ENCODE peak calls at places on chromosomes 5 and 9, in five cellular contexts. One of them, this sample, is unnamed.

GRCh38 chr9:94980947-94981632 is 254.6 kb downstream of the AOPEP start:
- DNase-seq in transverse colon: no peak
- DNase-seq in CD8-positive, alpha-beta T cell: no peak
- DNase-seq in colonic mucosa: no peak
- DNase-seq in cardiac muscle cell: no peak
- DNase-seq in this sample: no peak

GRCh38 chr5:126937796-126938195 is 92.6 kb downstream of the MARCHF3 start:
- DNase-seq in transverse colon: no peak
- DNase-seq in CD8-positive, alpha-beta T cell: no peak
- DNase-seq in colonic mucosa: no peak
- DNase-seq in cardiac muscle cell: no peak
- DNase-seq in this sample: no peak

GRCh38 chr5:157484768-157485167 is 24.8 kb downstream of the NIPAL4 start:
- DNase-seq in transverse colon: no peak
- DNase-seq in CD8-positive, alpha-beta T cell: no peak
- DNase-seq in colonic mucosa: no peak
- DNase-seq in cardiac muscle cell: no peak
- DNase-seq in this sample: no peak

GRCh38 chr9:121529237-121529987 is 29.8 kb upstream of the GGTA1 start:
- DNase-seq in transverse colon: peak; percentile 74
- DNase-seq in CD8-positive, alpha-beta T cell: no peak
- DNase-seq in colonic mucosa: peak; percentile 71
- DNase-seq in cardiac muscle cell: no peak
- DNase-seq in this sample: peak; percentile 88

GRCh38 chr5:102975457-102976182 is 144.3 kb downstream of the GIN1 start:
- DNase-seq in transverse colon: no peak
- DNase-seq in CD8-positive, alpha-beta T cell: no peak
- DNase-seq in colonic mucosa: no peak
- DNase-seq in cardiac muscle cell: no peak
- DNase-seq in this sample: no peak

GRCh38 chr5:125582358-125582757 is 835.9 kb upstream of the ZNF608 start:
- DNase-seq in transverse colon: no peak
- DNase-seq in CD8-positive, alpha-beta T cell: no peak
- DNase-seq in colonic mucosa: no peak
- DNase-seq in cardiac muscle cell: no peak
- DNase-seq in this sample: no peak

GRCh38 chr5:51278458-51279049 is 104.7 kb upstream of the ISL1 start:
- DNase-seq in transverse colon: no peak
- DNase-seq in CD8-positive, alpha-beta T cell: no peak
- DNase-seq in colonic mucosa: no peak
- DNase-seq in cardiac muscle cell: peak; percentile 10
- DNase-seq in this sample: no peak

GRCh38 chr5:124856726-124857125 is 110.3 kb upstream of the ZNF608 start:
- DNase-seq in transverse colon: no peak
- DNase-seq in CD8-positive, alpha-beta T cell: no peak
- DNase-seq in colonic mucosa: no peak
- DNase-seq in cardiac muscle cell: no peak
- DNase-seq in this sample: no peak

GRCh38 chr5:67724412-67725135 is 491.0 kb upstream of the PIK3R1 start:
- DNase-seq in transverse colon: no peak
- DNase-seq in CD8-positive, alpha-beta T cell: no peak
- DNase-seq in colonic mucosa: no peak
- DNase-seq in cardiac muscle cell: no peak
- DNase-seq in this sample: no peak

GRCh38 chr9:134640491-134641172 is 971 bp upstream of the COL5A1 start:
- DNase-seq in transverse colon: no peak
- DNase-seq in CD8-positive, alpha-beta T cell: no peak
- DNase-seq in colonic mucosa: no peak
- DNase-seq in cardiac muscle cell: no peak
- DNase-seq in this sample: no peak

GRCh38 chr5:43007911-43008368 is 32.2 kb downstream of the ANXA2R start:
- DNase-seq in transverse colon: peak; percentile 80
- DNase-seq in CD8-positive, alpha-beta T cell: peak; percentile 62
- DNase-seq in colonic mucosa: peak; percentile 74
- DNase-seq in cardiac muscle cell: peak; percentile 75
- DNase-seq in this sample: peak; percentile 47

GRCh38 chr5:163506726-163507125 is 1.3 kb downstream of the MAT2B start:
- DNase-seq in transverse colon: no peak
- DNase-seq in CD8-positive, alpha-beta T cell: no peak
- DNase-seq in colonic mucosa: no peak
- DNase-seq in cardiac muscle cell: no peak
- DNase-seq in this sample: no peak

GRCh38 chr5:168093200-168093930 is 198.1 kb upstream of the WWC1 start:
- DNase-seq in transverse colon: no peak
- DNase-seq in CD8-positive, alpha-beta T cell: no peak
- DNase-seq in colonic mucosa: no peak
- DNase-seq in cardiac muscle cell: no peak
- DNase-seq in this sample: no peak

GRCh38 chr5:157827429-157827828 is 31.5 kb downstream of the CLINT1 start:
- DNase-seq in transverse colon: no peak
- DNase-seq in CD8-positive, alpha-beta T cell: no peak
- DNase-seq in colonic mucosa: no peak
- DNase-seq in cardiac muscle cell: no peak
- DNase-seq in this sample: no peak

GRCh38 chr5:146027746-146028145 is 77.6 kb downstream of the PLAC8L1 start:
- DNase-seq in transverse colon: peak; percentile 84
- DNase-seq in CD8-positive, alpha-beta T cell: no peak
- DNase-seq in colonic mucosa: peak; percentile 88
- DNase-seq in cardiac muscle cell: no peak
- DNase-seq in this sample: no peak

GRCh38 chr9:100637787-100638186 is 59.9 kb downstream of the CAVIN4 start:
- DNase-seq in transverse colon: no peak
- DNase-seq in CD8-positive, alpha-beta T cell: no peak
- DNase-seq in colonic mucosa: no peak
- DNase-seq in cardiac muscle cell: no peak
- DNase-seq in this sample: no peak

GRCh38 chr5:112594060-112594850 is 143.4 kb upstream of the APC start:
- DNase-seq in transverse colon: no peak
- DNase-seq in CD8-positive, alpha-beta T cell: no peak
- DNase-seq in colonic mucosa: no peak
- DNase-seq in cardiac muscle cell: no peak
- DNase-seq in this sample: no peak

GRCh38 chr5:96913233-96913632 is 22.6 kb upstream of the LNPEP start:
- DNase-seq in transverse colon: no peak
- DNase-seq in CD8-positive, alpha-beta T cell: no peak
- DNase-seq in colonic mucosa: no peak
- DNase-seq in cardiac muscle cell: no peak
- DNase-seq in this sample: no peak

GRCh38 chr9:21027295-21027694 is 4.1 kb downstream of the HACD4 start:
- DNase-seq in transverse colon: no peak
- DNase-seq in CD8-positive, alpha-beta T cell: no peak
- DNase-seq in colonic mucosa: no peak
- DNase-seq in cardiac muscle cell: no peak
- DNase-seq in this sample: no peak

GRCh38 chr5:20555034-20555433 is 567.0 kb upstream of the CDH18 start:
- DNase-seq in transverse colon: no peak
- DNase-seq in CD8-positive, alpha-beta T cell: no peak
- DNase-seq in colonic mucosa: no peak
- DNase-seq in cardiac muscle cell: no peak
- DNase-seq in this sample: peak; percentile 20

GRCh38 chr5:72301557-72301956 is 18.5 kb downstream of the MRPS27 start:
- DNase-seq in transverse colon: no peak
- DNase-seq in CD8-positive, alpha-beta T cell: no peak
- DNase-seq in colonic mucosa: no peak
- DNase-seq in cardiac muscle cell: no peak
- DNase-seq in this sample: no peak

GRCh38 chr5:72298711-72299110 is 21.3 kb downstream of the MRPS27 start:
- DNase-seq in transverse colon: no peak
- DNase-seq in CD8-positive, alpha-beta T cell: no peak
- DNase-seq in colonic mucosa: no peak
- DNase-seq in cardiac muscle cell: no peak
- DNase-seq in this sample: no peak

GRCh38 chr5:72296251-72296650 is 23.8 kb downstream of the MRPS27 start:
- DNase-seq in transverse colon: no peak
- DNase-seq in CD8-positive, alpha-beta T cell: no peak
- DNase-seq in colonic mucosa: no peak
- DNase-seq in cardiac muscle cell: no peak
- DNase-seq in this sample: no peak

GRCh38 chr5:72302171-72302570 is 17.9 kb downstream of the MRPS27 start:
- DNase-seq in transverse colon: no peak
- DNase-seq in CD8-positive, alpha-beta T cell: no peak
- DNase-seq in colonic mucosa: no peak
- DNase-seq in cardiac muscle cell: no peak
- DNase-seq in this sample: no peak

DNA sequence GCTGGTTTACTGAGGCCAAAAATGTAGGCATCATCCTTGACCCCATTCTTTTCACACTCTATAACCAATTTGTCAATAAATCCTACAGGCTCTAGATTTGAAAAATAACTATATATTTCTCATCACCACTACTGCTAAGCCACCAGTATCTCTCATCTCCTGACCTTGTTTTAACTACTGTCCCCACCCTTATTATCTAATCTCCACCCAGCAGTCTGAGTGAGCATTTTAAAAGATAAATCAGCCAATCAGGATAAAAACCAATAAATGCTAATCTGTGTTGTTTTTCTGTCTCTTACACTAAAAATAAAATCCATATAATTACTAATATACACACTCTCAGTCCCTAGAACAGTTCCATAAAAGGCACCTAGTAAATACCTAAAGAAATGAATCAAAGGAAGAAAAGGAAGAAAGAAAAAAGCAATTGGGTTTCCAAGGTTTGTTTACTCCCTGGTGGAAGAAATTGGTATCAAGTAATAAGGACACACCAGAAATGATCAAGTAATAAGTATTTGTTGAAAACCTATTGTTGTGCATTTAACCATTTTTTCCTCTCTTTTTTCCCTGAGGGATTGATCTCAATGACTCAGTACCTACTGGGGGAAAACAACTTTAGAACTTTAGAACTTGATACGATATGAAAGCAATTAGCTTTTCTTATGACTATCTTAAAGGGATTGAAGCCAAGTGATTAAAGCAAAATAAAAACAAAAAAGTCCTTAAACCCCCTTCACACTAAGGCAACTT is 19.3 kb downstream of the MRPS27 start:
- DNase-seq in transverse colon: no peak
- DNase-seq in CD8-positive, alpha-beta T cell: no peak
- DNase-seq in colonic mucosa: no peak
- DNase-seq in cardiac muscle cell: no peak
- DNase-seq in this sample: no peak
- H3K27ac ChIP-seq in transverse colon: no peak overlapping the region
- H3K27ac ChIP-seq in CD8-positive, alpha-beta T cell: no peak overlapping the region
- H3K27ac ChIP-seq in colonic mucosa: no peak overlapping the region
- H3K27ac ChIP-seq in cardiac muscle cell: no peak overlapping the region
- H3K27ac ChIP-seq in this sample: no peak overlapping the region

DNA sequence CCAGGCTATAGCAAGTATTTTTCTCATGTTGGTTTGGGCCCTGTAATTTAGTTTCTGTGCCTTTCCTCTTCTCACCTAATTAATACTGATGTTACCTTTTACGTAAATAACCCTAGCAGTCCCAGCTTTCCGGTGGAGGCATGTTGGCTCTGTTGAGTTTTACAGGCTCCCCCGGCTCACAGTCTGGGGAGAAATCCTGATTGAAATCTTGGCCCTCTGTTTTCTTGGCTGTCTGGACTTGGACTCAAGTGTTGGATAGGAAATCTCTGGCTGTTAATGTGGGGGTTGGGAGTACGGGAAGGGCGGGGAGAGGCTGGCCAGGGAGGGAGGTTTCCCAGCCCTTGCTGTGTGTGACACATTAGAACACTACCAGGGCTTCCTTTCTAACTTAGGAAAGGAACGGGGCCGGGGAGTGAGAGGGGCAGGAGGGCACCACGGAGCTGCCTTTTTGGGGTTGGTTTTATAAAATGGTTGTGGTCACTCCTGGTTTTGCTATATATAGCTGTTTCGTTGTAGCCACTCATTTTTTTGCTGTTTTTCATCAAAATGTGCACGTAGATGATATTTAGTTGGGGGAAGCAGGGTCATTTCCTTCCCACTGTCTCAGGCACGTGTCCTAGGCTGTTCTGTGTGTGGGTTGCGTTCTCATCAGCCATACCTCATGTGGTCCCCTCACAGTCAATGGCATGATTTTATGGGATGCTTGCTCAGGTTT is 10.9 kb downstream of the TRIO start:
- DNase-seq in transverse colon: peak; percentile 78
- DNase-seq in CD8-positive, alpha-beta T cell: no peak
- DNase-seq in colonic mucosa: peak; percentile 84
- DNase-seq in cardiac muscle cell: peak; percentile 70
- DNase-seq in this sample: peak; percentile 50
- H3K4me1 ChIP-seq in transverse colon: peaks cover 54% of the 10 kb centered on the region
- H3K4me1 ChIP-seq in CD8-positive, alpha-beta T cell: no peaks in the 10 kb centered on the region
- H3K4me1 ChIP-seq in colonic mucosa: peaks cover 17% of the 10 kb centered on the region
- H3K4me1 ChIP-seq in cardiac muscle cell: peaks cover 50% of the 10 kb centered on the region
- H3K4me1 ChIP-seq in this sample: peaks cover 16% of the 10 kb centered on the region

GRCh38 chr9:112849363-112849922 is 41.2 kb downstream of the SLC46A2 start:
- DNase-seq in transverse colon: no peak
- DNase-seq in CD8-positive, alpha-beta T cell: no peak
- DNase-seq in colonic mucosa: no peak
- DNase-seq in cardiac muscle cell: no peak
- DNase-seq in this sample: no peak

GRCh38 chr9:112844771-112845542 is 45.7 kb downstream of the SLC46A2 start:
- DNase-seq in transverse colon: peak; percentile 82
- DNase-seq in CD8-positive, alpha-beta T cell: peak; percentile 38
- DNase-seq in colonic mucosa: peak; percentile 89
- DNase-seq in cardiac muscle cell: peak; percentile 69
- DNase-seq in this sample: peak; percentile 86

GRCh38 chr9:112850840-112851239 is 39.8 kb downstream of the SLC46A2 start:
- DNase-seq in transverse colon: no peak
- DNase-seq in CD8-positive, alpha-beta T cell: no peak
- DNase-seq in colonic mucosa: no peak
- DNase-seq in cardiac muscle cell: no peak
- DNase-seq in this sample: no peak

GRCh38 chr9:112846528-112847488 is 43.9 kb downstream of the SLC46A2 start:
- DNase-seq in transverse colon: no peak
- DNase-seq in CD8-positive, alpha-beta T cell: no peak
- DNase-seq in colonic mucosa: no peak
- DNase-seq in cardiac muscle cell: no peak
- DNase-seq in this sample: no peak

DNA sequence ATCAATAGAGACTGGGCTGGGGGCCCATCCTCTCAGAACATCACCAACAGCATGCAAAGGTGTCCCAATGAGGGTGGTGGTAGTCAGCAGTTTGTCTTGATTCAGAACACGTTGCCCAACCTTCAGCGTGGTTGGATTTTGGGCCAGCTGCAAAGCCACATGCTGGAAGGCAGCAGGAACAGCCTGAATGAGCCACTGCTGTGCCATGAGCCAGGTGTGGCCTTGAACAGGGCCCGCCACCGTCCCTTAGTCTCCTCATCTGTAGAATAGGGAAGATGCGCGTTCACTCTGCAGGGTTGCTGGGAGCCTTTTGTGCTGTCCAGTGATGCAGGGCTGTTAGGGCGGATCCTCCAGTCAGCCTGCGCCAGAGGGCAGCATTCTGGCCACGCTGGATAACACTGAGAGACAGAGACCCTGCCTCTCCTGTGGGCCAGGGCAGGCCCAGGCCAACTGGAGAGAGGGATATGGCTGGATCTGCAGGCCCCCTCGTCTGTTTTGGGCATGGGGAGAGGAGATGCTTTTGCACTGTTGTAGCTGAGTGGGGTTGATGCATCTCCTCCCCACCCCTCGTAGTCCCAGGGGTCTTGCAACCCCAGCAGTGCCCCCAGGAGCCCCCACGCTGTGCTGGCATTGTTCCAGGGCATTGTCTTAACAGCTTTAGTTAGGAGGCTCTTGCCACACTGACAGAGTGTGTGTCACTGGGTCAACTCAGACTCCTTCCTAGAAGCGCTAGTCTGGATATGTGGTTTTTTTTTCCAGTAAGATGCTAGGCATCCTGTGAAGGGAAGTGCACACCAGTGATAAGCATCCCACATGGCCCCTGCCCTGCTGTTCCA is 42.1 kb downstream of the SLC46A2 start:
- DNase-seq in transverse colon: no peak
- DNase-seq in CD8-positive, alpha-beta T cell: no peak
- DNase-seq in colonic mucosa: no peak
- DNase-seq in cardiac muscle cell: no peak
- DNase-seq in this sample: no peak
- TF ChIP-seq CTCF in transverse colon: no peak
- TF ChIP-seq CTCF in CD8-positive, alpha-beta T cell: no peak
- TF ChIP-seq CTCF in colonic mucosa: no peak
- TF ChIP-seq CTCF in cardiac muscle cell: no peak
- TF ChIP-seq CTCF in this sample: no peak

GRCh38 chr5:153777681-153778080 is 261.0 kb downstream of the FAM114A2 start:
- DNase-seq in transverse colon: no peak
- DNase-seq in CD8-positive, alpha-beta T cell: no peak
- DNase-seq in colonic mucosa: no peak
- DNase-seq in cardiac muscle cell: no peak
- DNase-seq in this sample: no peak
- H3K27ac ChIP-seq in transverse colon: no peak overlapping the region
- H3K27ac ChIP-seq in CD8-positive, alpha-beta T cell: no peak overlapping the region
- H3K27ac ChIP-seq in colonic mucosa: no peak overlapping the region
- H3K27ac ChIP-seq in cardiac muscle cell: no peak overlapping the region
- H3K27ac ChIP-seq in this sample: no peak overlapping the region

This sample was measured in testis.